ENCODE peak calls at places on chromosomes 2 and 18, in ten cellular contexts. R is thoracic aorta; Q is CD8-positive, alpha-beta T cell; C is Peyer's patch; G is psoas muscle; Y is left lung; P is astrocyte; W is uterus; L is neural progenitor cell; U is hepatocyte. A is an unnamed sample. For H3K36me3, the result is how much of the 10 kb centered on the place peaks cover.

GRCh38 chr2:172181840-172182239 is 79.1 kb upstream of the DLX2 start:
- DNase-seq in U (peak), R (no peak), Y (no peak), G (no peak), P (peak), L (peak), C (no peak), Q (no peak), W (no peak), A (no peak)

GRCh38 chr2:228827056-228827455 is 444.0 kb downstream of the PID1 start:
- DNase-seq in P (no peak), Y (no peak), G (no peak), W (no peak), R (no peak), U (no peak), L (no peak), C (no peak), Q (no peak), A (peak)

GRCh38 chr2:101558740-101559508 is 84.0 kb upstream of the RFX8 start:
- DNase-seq in L (no peak), U (peak), C (no peak), R (no peak), W (no peak), P (peak), Q (no peak), Y (no peak), G (no peak), A (peak)

GRCh38 chr2:104871566-104872033 is 17.7 kb downstream of the POU3F3 start:
- DNase-seq in R (no peak), U (no peak), C (no peak), L (no peak), Q (no peak), W (no peak), Y (no peak), P (no peak), G (no peak), A (no peak)

GRCh38 chr2:100588071-100588786 is 25.4 kb downstream of the PDCL3 start:
- DNase-seq in P (peak), U (no peak), Y (no peak), Q (peak), L (no peak), R (no peak), W (no peak), G (no peak), C (peak), A (peak)

GRCh38 chr2:65654496-65654895 is 222.1 kb upstream of the SPRED2 start:
- DNase-seq in C (no peak), W (no peak), U (no peak), G (no peak), R (no peak), L (no peak), Q (no peak), P (no peak), Y (no peak), A (no peak)

GRCh38 chr18:1624612-1625011 is 719.9 kb downstream of the ADCYAP1 start:
- DNase-seq in G (no peak), Q (no peak), Y (no peak), C (no peak), W (no peak), P (no peak), R (no peak), L (no peak), U (no peak), A (no peak)

GRCh38 chr18:46650681-46651080 is 6.3 kb downstream of the LOXHD1 start:
- DNase-seq in Q (no peak), P (no peak), C (no peak), U (no peak), R (no peak), G (no peak), W (no peak), L (no peak), Y (no peak), A (no peak)

GRCh38 chr2:9373505-9373904 is 49.8 kb downstream of the ITGB1BP1 start:
- DNase-seq in P (no peak), U (no peak), Q (no peak), Y (no peak), W (no peak), G (no peak), R (no peak), C (no peak), L (no peak), A (no peak)

GRCh38 chr2:19722486-19723420 is 179.0 kb downstream of the TTC32 start:
- DNase-seq in C (peak), W (peak), Q (no peak), P (no peak), U (no peak), R (no peak), L (no peak), G (no peak), Y (no peak), A (no peak)

GRCh38 chr2:117828870-117829269 is 14.4 kb downstream of the DDX18 start:
- DNase-seq in P (no peak), U (no peak), R (no peak), W (no peak), L (no peak), Y (no peak), C (no peak), G (no peak), Q (no peak), A (no peak)

GRCh38 chr2:112001942-112002341 is 53.1 kb upstream of the TMEM87B start:
- DNase-seq in Y (no peak), U (no peak), Q (no peak), R (no peak), L (no peak), G (no peak), P (peak), C (no peak), W (no peak), A (peak)

GRCh38 chr2:37827911-37828411 is 97.1 kb upstream of the RMDN2 start:
- DNase-seq in W (no peak), R (no peak), P (peak), G (no peak), Q (no peak), Y (no peak), L (peak), C (no peak), U (no peak), A (no peak)

GRCh38 chr2:55162284-55163006 is 69.6 kb downstream of the CLHC1 start:
- DNase-seq in W (no peak), U (no peak), C (no peak), R (no peak), L (peak), Q (no peak), P (no peak), Y (no peak), G (no peak), A (no peak)

GRCh38 chr2:224360801-224361251 is 41.1 kb downstream of the FAM124B start:
- DNase-seq in W (no peak), P (peak), C (no peak), U (no peak), R (no peak), G (no peak), Q (no peak), L (no peak), Y (no peak), A (peak)

GRCh38 chr2:203328735-203329549 is 748 bp downstream of the ABI2 start:
- DNase-seq in P (peak), C (peak), G (peak), Q (peak), Y (peak), R (no peak), U (peak), W (peak), L (peak), A (peak)

GRCh38 chr18:13147146-13147545 is 71.4 kb upstream of the LDLRAD4 start:
- DNase-seq in Y (no peak), P (no peak), L (no peak), R (no peak), Q (no peak), W (no peak), G (no peak), C (no peak), U (no peak), A (no peak)

GRCh38 chr2:7866104-7866503 is 815.8 kb upstream of the ID2 start:
- DNase-seq in R (no peak), U (no peak), C (no peak), Y (no peak), G (no peak), W (no peak), L (no peak), P (no peak), Q (no peak), A (no peak)

GRCh38 chr18:2304378-2305175 is 266.7 kb downstream of the METTL4 start:
- DNase-seq in G (no peak), Q (no peak), C (no peak), Y (no peak), R (no peak), W (no peak), U (no peak), P (peak), L (no peak), A (peak)

GRCh38 chr18:12741351-12741750 is 38.5 kb downstream of the PSMG2 start:
- DNase-seq in Q (no peak), W (no peak), U (no peak), Y (no peak), P (peak), R (no peak), L (no peak), G (no peak), C (no peak), A (peak)

GRCh38 chr18:58186258-58186948 is 142.4 kb downstream of the NEDD4L start:
- DNase-seq in G (no peak), R (no peak), Y (no peak), Q (no peak), W (no peak), P (peak), C (no peak), U (peak), L (no peak), A (peak)

GRCh38 chr2:128314348-128315121 is 4.1 kb downstream of the HS6ST1 start:
- DNase-seq in Q (peak), C (peak), R (no peak), G (no peak), L (no peak), U (peak), Y (peak), P (no peak), W (no peak), A (no peak)

GRCh38 chr18:48139427-48140347 is 209.2 kb upstream of the SMAD2 start:
- DNase-seq in L (no peak), U (no peak), W (no peak), P (no peak), R (no peak), G (no peak), Q (no peak), Y (peak), C (peak), A (no peak)

GRCh38 chr2:11319939-11320338 is 24.5 kb downstream of the ROCK2 start:
- DNase-seq in Y (no peak), L (no peak), U (no peak), C (no peak), R (no peak), Q (no peak), P (peak), G (no peak), W (no peak), A (no peak)

GRCh38 chr2:7010376-7010775 is 93.2 kb downstream of the RNF144A start:
- DNase-seq in P (peak), L (no peak), U (peak), Y (no peak), C (no peak), W (peak), Q (no peak), G (no peak), R (no peak), A (no peak)

GRCh38 chr18:48892146-48892855 is 58.5 kb downstream of the SMAD7 start:
- DNase-seq in R (no peak), C (no peak), Y (peak), W (no peak), P (no peak), G (no peak), U (no peak), Q (no peak), L (no peak), A (peak)

GRCh38 chr2:99659874-99660273 is 170.1 kb upstream of the REV1 start:
- DNase-seq in U (no peak), P (peak), W (peak), C (no peak), L (no peak), Q (no peak), G (peak), R (no peak), Y (no peak), A (no peak)

GRCh38 chr2:2826621-2827020 is 495.5 kb upstream of the MYT1L start:
- DNase-seq in Q (no peak), P (no peak), G (no peak), U (no peak), L (no peak), W (no peak), C (peak), Y (no peak), R (no peak), A (no peak)

GRCh38 chr2:207015901-207016300 is 76.6 kb downstream of the CPO start:
- DNase-seq in L (no peak), Y (no peak), U (no peak), G (no peak), Q (no peak), P (no peak), C (no peak), W (no peak), R (no peak), A (no peak)

GRCh38 chr2:11388262-11389047 is 44.0 kb upstream of the ROCK2 start:
- DNase-seq in L (no peak), G (no peak), Y (no peak), P (no peak), W (no peak), U (no peak), R (no peak), Q (no peak), C (peak), A (no peak)

GRCh38 chr2:194126418-194126817 is 1530.6 kb upstream of the SLC39A10 start:
- DNase-seq in G (no peak), C (no peak), U (no peak), Y (no peak), L (no peak), Q (no peak), W (no peak), R (no peak), P (peak), A (no peak)

GRCh38 chr2:204691911-204692510 is 146.7 kb downstream of the PARD3B start:
- DNase-seq in U (peak), G (no peak), R (no peak), Q (no peak), Y (no peak), C (peak), W (peak), P (peak), L (peak), A (peak)

GRCh38 chr2:209974566-209974965 is 27.9 kb upstream of the RPE start:
- DNase-seq in L (no peak), U (no peak), C (no peak), Q (no peak), G (no peak), R (no peak), Y (no peak), P (peak), W (no peak), A (peak)

GRCh38 chr18:10015941-10016819 is 102.4 kb downstream of the VAPA start:
- DNase-seq in W (no peak), P (peak), L (no peak), U (peak), G (no peak), C (peak), Y (no peak), Q (no peak), R (no peak), A (peak)

GRCh38 chr2:69010437-69011194 is 2.4 kb upstream of the ANTXR1 start:
- DNase-seq in U (no peak), P (no peak), Y (no peak), G (no peak), R (no peak), C (no peak), Q (no peak), W (no peak), L (no peak), A (no peak)

GRCh38 chr2:96150791-96151594 is 5.8 kb upstream of the DUSP2 start:
- DNase-seq in Q (no peak), L (no peak), U (peak), C (peak), Y (no peak), P (no peak), G (no peak), W (no peak), R (no peak), A (no peak)

GRCh38 chr2:240166761-240167587 is 26.5 kb upstream of the OTOS start:
- DNase-seq in P (no peak), G (no peak), W (no peak), L (no peak), U (no peak), Y (peak), R (no peak), C (no peak), Q (no peak), A (no peak)

GRCh38 chr2:240149943-240150784 is 9.7 kb upstream of the OTOS start:
- DNase-seq in W (no peak), L (peak), P (no peak), C (no peak), G (peak), Y (peak), Q (peak), U (peak), R (no peak), A (peak)

GRCh38 chr2:3519255-3520190 is at the start of gene ADI1:
- DNase-seq in R (peak), C (peak), W (peak), P (peak), Y (peak), U (peak), G (peak), L (no peak), Q (peak), A (peak)

GRCh38 chr2:200122683-200123082 is 167.3 kb downstream of the MAIP1 start:
- DNase-seq in Q (no peak), G (no peak), W (no peak), Y (no peak), C (no peak), L (no peak), P (no peak), U (no peak), R (no peak), A (no peak)

DNA sequence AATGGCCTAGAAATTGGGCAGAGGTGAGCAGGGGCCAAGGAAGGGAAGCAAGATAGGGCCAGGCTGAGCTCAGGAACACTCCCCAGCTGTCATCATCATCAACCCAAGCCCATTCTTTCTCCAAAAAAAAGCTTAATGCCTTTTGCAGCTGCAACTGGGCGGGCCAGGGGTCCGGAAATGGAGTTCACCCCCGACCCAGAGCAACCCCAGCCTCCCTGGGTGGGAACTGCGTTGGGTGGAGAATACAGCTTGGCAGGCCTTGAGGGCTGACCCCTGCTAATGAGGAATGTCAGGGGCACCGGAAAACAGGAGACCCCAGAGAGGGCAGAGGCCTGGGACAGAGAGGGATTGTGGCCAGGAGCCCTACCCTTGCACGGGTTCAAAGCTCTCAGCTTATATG is 64.8 kb downstream of the TNS1 start:
- DNase-seq in G (peak), C (no peak), Y (no peak), L (no peak), R (no peak), W (no peak), P (no peak), U (no peak), Q (no peak), A (no peak)
- H3K4me3 ChIP-seq in G (peak), C (no peak), Y (no peak), L (no peak), R (peak), W (peak), P (no peak), U (no peak), Q (no peak), A (no peak)

GRCh38 chr18:21857871-21858270 is 117.3 kb downstream of the MIB1 start:
- DNase-seq in W (no peak), C (no peak), U (no peak), Q (no peak), R (no peak), L (no peak), Y (no peak), P (no peak), G (no peak), A (no peak)
- H3K36me3 ChIP-seq in W (under half), C (under half), U (under half), Q (under half), R (under half), L (under half), Y (half or more), P (under half), G (under half), A (under half)

GRCh38 chr2:231709981-231710750 is 1.8 kb downstream of the PTMA start:
- DNase-seq in P (peak), G (peak), W (peak), Q (peak), U (peak), R (no peak), C (peak), L (peak), Y (peak), A (peak)
- TF ChIP-seq CTCF in P (peak), G (peak), W (peak), Q (peak), U (peak), R (peak), C (peak), L (peak), Y (peak), A (peak)

GRCh38 chr18:39842042-39842791 is 2112.8 kb upstream of the PIK3C3 start:
- DNase-seq in W (no peak), U (no peak), C (no peak), G (no peak), R (no peak), L (peak), P (no peak), Q (no peak), Y (no peak), A (no peak)
- H3K4me3 ChIP-seq in W (no peak), U (peak), C (no peak), G (no peak), R (no peak), L (peak), P (peak), Q (no peak), Y (no peak), A (peak)